ENCODE peak calls at places on chromosomes 2 and 18, in four cellular contexts. J, C, W and M are unnamed samples.

GRCh38 chr2:36399050-36399449 is 43.5 kb downstream of the CRIM1 start:
- DNase-seq in J (no peak), C (no peak), W (no peak), M (no peak)

GRCh38 chr2:197614532-197614931 is 60.9 kb downstream of the RFTN2 start:
- DNase-seq in W (no peak), C (no peak), J (no peak), M (no peak)

GRCh38 chr2:134762508-134762907 is 43.7 kb upstream of the TMEM163 start:
- DNase-seq in J (no peak), W (no peak), C (no peak), M (no peak)

GRCh38 chr2:110957267-110957666 is 163.4 kb upstream of the BCL2L11 start:
- DNase-seq in C (no peak), J (no peak), W (no peak), M (no peak)

GRCh38 chr2:120283649-120284048 is 31.0 kb downstream of the RALB start:
- DNase-seq in C (no peak), J (peak), W (no peak), M (no peak)

GRCh38 chr2:152875832-152876669 is 157.6 kb downstream of the ARL6IP6 start:
- DNase-seq in W (no peak), C (no peak), J (peak), M (no peak)

GRCh38 chr2:193847140-193847539 is 1652.4 kb upstream of the TMEFF2 start:
- DNase-seq in W (no peak), C (no peak), J (no peak), M (no peak)

GRCh38 chr2:55620123-55620779 is 2.8 kb upstream of the PPP4R3B start:
- DNase-seq in J (peak), C (no peak), W (peak), M (peak)

GRCh38 chr2:73830871-73831401 is 2.2 kb downstream of the STAMBP start:
- DNase-seq in W (peak), J (peak), C (no peak), M (no peak)

GRCh38 chr2:73828389-73828817 is 358 bp upstream of the STAMBP start:
- DNase-seq in W (no peak), J (no peak), C (no peak), M (peak)

GRCh38 chr2:73828818-73829570 is at the start of gene STAMBP:
- DNase-seq in J (peak), C (peak), W (peak), M (peak)

GRCh38 chr2:73836141-73836943 is 7.6 kb downstream of the STAMBP start:
- DNase-seq in C (no peak), J (no peak), W (no peak), M (no peak)

GRCh38 chr2:73832905-73833304 is 4.1 kb downstream of the STAMBP start:
- DNase-seq in J (peak), C (no peak), W (no peak), M (peak)
- TF ChIP-seq POLR2A in J (no peak), C (peak), W (no peak), M (peak)

DNA sequence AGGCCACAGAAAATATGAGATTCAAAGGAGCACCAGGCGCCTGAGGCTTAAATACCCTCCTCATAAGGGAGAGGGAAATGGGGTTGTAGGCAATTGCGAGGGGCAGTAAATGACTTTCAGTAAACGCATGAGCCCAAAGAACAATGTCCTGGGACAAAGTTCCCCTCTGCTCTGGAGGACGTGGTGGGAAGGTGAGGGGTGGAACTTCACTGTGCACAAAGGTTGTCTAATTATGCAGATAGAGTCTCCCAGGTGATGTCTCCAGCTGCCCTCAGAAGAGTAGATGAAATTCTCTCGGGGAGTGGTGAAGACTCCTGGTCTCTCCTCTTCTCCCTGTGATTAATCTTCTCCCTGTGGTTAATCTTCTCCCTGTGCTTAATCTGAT is 26.3 kb upstream of the KCNF1 start:
- DNase-seq in C (no peak), J (no peak), W (no peak), M (no peak)
- TF ChIP-seq POLR2A in C (no peak), J (no peak), W (no peak), M (no peak)

DNA sequence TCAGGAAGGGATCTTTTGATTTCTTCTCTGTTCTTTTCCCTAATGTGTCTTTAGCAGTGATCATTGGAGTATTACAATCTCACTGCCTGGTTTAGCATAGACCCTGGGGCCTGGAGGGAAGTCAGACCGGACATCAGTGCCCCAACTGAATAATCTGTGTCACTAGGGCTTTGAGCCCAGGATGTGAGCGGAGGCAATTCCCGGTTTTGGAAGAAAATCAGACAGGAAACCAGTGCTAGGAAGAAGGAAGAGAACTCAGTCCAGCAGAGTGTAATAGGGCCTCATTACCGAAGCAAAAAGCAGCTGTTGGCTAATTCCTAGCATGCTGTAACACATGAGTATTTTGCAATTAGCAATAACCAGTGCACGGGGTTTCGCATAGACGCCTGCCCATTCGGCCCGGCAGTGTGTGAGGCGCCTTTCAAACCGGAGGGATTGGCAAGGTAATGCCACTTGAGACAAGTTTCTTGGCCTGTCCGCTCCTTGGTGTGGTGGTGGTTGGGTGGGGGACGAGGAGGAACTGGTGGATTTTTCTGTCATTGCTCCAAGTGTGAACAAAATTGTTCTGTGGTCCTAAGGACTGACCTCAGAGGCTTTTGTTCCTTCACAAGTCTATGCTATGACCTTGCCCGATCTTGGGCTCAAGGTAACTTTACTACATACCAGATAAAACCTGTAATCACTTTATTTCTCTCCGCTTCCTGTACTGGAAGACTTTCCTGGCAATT is 2.8 kb downstream of the FOSL2 start:
- DNase-seq in C (no peak), W (peak), J (peak), M (no peak)
- TF ChIP-seq POLR2A in C (no peak), W (no peak), J (no peak), M (no peak)

DNA sequence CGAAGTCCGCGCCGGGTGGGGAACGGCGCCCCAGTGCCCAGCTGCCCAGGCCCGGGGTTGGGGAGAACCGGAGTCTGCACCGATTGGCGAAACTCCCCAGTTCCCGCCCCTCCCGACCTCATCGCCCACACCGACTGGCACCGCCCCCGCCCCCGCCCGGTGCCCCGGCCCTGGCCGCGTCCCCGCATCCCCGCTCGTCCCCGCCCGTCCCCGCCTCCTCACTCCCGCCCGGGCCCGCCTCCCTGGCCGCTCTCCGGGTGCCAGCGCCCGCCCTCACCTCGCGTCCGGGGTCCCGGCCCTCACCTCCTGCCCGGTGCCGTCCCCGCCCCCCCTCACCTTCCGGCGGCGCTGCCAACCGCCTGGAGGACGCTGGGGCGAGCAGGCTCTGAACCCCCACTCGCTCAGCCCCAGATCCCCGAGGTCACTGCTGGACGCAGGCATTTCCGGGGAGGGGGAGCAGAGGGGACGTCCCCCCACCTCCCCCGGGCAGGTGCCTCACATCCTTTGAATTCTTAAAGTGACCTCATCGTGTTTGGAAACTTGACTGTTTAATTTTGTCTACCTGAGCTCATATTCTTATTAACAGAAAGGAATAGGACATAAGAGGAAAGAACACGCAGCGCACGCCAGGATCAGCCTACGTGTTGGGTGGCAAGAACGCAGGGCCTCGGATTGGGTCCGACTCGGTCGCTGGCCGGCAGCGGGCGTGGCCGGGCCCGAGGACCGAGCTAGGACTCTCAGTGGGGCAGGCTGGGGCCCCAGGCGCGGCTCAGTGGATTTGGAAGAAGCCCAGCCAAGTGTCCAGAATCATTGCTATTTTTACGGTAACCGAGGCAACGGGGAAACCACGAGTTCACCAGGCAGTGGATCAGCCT is at the start of gene FAM110C:
- DNase-seq in J (no peak), C (no peak), W (no peak), M (no peak)
- TF ChIP-seq POLR2A in J (no peak), C (no peak), W (no peak), M (no peak)

GRCh38 chr18:34990571-34990970 is 50.6 kb upstream of the MAPRE2 start:
- DNase-seq in J (peak), W (no peak), C (no peak), M (no peak)

GRCh38 chr18:34991561-34991960 is 49.7 kb upstream of the MAPRE2 start:
- DNase-seq in J (no peak), W (no peak), C (no peak), M (no peak)

GRCh38 chr18:34991152-34991551 is 50.1 kb upstream of the MAPRE2 start:
- DNase-seq in C (no peak), W (no peak), J (no peak), M (no peak)

GRCh38 chr18:34981487-34981886 is 59.7 kb upstream of the MAPRE2 start:
- DNase-seq in W (no peak), C (no peak), J (no peak), M (no peak)

DNA sequence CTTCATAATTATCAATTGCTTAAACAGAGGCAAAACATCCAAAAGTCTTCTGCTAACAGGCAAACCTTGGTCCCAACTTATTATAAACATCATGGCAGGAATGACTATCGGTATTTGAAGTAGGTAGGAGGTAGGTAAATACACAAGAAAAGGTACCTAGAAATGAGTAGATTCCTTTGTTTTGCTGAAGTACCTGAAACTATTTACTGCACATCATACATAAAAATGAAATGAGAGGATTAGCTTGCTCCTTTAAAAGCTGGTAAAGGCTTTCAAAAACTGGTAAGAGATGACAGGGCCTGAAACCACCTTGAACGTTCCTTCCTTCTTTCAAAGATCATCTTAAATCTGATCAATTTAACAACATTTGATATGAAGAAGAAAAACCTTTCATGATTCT is 55.2 kb upstream of the MAPRE2 start:
- DNase-seq in J (no peak), W (no peak), C (no peak), M (no peak)
- TF ChIP-seq POLR2A in J (no peak), W (no peak), C (no peak), M (no peak)

GRCh38 chr2:28894470-28895188 is at the start of gene WDR43:
- DNase-seq in J (peak), W (peak), C (peak), M (peak)
- TF ChIP-seq POLR2A in J (peak), W (peak), C (peak), M (peak)

GRCh38 chr2:101116348-101116747 is 34.8 kb downstream of the TBC1D8 start:
- DNase-seq in C (no peak), W (peak), J (no peak), M (no peak)

GRCh38 chr2:101115664-101116063 is 35.5 kb downstream of the TBC1D8 start:
- DNase-seq in J (no peak), W (no peak), C (no peak), M (no peak)

GRCh38 chr2:101119431-101119830 is 31.8 kb downstream of the TBC1D8 start:
- DNase-seq in W (no peak), J (peak), C (no peak), M (no peak)

GRCh38 chr2:101114815-101115214 is 36.4 kb downstream of the TBC1D8 start:
- DNase-seq in J (no peak), W (peak), C (no peak), M (no peak)

GRCh38 chr2:101116841-101117552 is 34.2 kb downstream of the TBC1D8 start:
- DNase-seq in J (no peak), W (no peak), C (no peak), M (no peak)
- TF ChIP-seq POLR2A in J (no peak), W (no peak), C (no peak), M (no peak)

DNA sequence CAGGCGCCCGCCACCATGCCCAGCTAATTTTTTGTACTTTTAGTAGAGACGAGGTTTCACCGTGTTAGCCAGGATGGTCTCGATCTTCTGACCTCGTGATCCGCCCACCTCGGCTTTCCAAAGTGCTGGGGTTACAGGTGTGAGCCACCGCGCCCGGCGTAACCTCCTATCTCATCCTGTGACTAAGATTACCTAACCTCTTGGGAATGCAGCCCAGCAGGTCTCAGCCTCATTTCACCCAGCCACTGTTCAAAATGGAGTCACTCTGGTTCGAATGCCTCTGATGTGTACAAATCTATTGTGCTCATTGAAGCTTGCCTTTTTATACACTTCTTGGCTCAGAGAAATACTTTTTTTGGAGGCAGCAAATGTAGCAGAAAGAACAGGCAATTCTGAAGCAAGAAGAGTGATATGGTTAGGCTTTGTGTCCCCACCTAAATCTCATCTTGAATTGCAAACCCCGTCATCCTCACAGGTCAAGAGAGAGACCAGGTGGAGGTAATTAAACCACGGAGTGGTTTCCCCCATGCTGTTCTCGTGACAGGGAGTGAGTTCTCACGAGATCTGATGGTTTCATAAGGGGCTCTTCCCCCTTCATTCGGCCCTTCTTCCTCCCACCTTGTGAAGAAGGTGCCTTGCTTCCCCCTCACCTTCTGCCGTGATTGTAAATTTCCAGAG is 60.6 kb downstream of the SLC4A3 start:
- DNase-seq in W (no peak), C (no peak), J (no peak), M (no peak)
- TF ChIP-seq POLR2A in W (no peak), C (no peak), J (no peak), M (no peak)

GRCh38 chr2:27050996-27051901 is at the start of gene AGBL5:
- DNase-seq in W (peak), C (peak), J (peak), M (peak)
- TF ChIP-seq POLR2A in W (peak), C (peak), J (peak), M (peak)

GRCh38 chr2:165497659-165498306 is 28.3 kb downstream of the CSRNP3 start:
- DNase-seq in J (no peak), C (no peak), W (peak), M (no peak)

GRCh38 chr2:165499131-165499530 is 29.6 kb downstream of the CSRNP3 start:
- DNase-seq in W (peak), C (no peak), J (no peak), M (no peak)

GRCh38 chr2:165494568-165494967 is 25.1 kb downstream of the CSRNP3 start:
- DNase-seq in C (no peak), J (no peak), W (no peak), M (no peak)
- TF ChIP-seq POLR2A in C (no peak), J (no peak), W (no peak), M (no peak)